ENCODE peak calls at places on chromosomes 13 and 19, in six cellular contexts. One of them, this sample, is unnamed.

GRCh38 chr13:93775507-93776108 is 549.0 kb downstream of the GPC6 start:
- DNase-seq in endothelial cell of umbilical vein: no peak
- DNase-seq in OCI-LY7: no peak
- DNase-seq in fibroblast of lung: peak
- DNase-seq in keratinocyte: no peak
- DNase-seq in hepatocyte: no peak
- DNase-seq in this sample: no peak

GRCh38 chr13:43128504-43128929 is 105.1 kb downstream of the DNAJC15 start:
- DNase-seq in endothelial cell of umbilical vein: no peak
- DNase-seq in OCI-LY7: peak
- DNase-seq in fibroblast of lung: no peak
- DNase-seq in keratinocyte: no peak
- DNase-seq in hepatocyte: no peak
- DNase-seq in this sample: no peak

GRCh38 chr19:38729653-38730469 is 14.4 kb downstream of the CAPN12 start:
- DNase-seq in endothelial cell of umbilical vein: peak
- DNase-seq in OCI-LY7: peak
- DNase-seq in fibroblast of lung: peak
- DNase-seq in keratinocyte: no peak
- DNase-seq in hepatocyte: peak
- DNase-seq in this sample: peak

GRCh38 chr19:48835734-48836088 is 580 bp downstream of the HSD17B14 start:
- DNase-seq in endothelial cell of umbilical vein: peak
- DNase-seq in OCI-LY7: peak
- DNase-seq in fibroblast of lung: peak
- DNase-seq in keratinocyte: no peak
- DNase-seq in hepatocyte: peak
- DNase-seq in this sample: peak

GRCh38 chr13:40060318-40061007 is 405.0 kb downstream of the COG6 start:
- DNase-seq in endothelial cell of umbilical vein: no peak
- DNase-seq in OCI-LY7: peak
- DNase-seq in fibroblast of lung: peak
- DNase-seq in keratinocyte: peak
- DNase-seq in hepatocyte: no peak
- DNase-seq in this sample: peak

GRCh38 chr13:46751811-46752635 is 44.9 kb downstream of the ESD start:
- DNase-seq in endothelial cell of umbilical vein: no peak
- DNase-seq in OCI-LY7: peak
- DNase-seq in fibroblast of lung: peak
- DNase-seq in keratinocyte: no peak
- DNase-seq in hepatocyte: no peak
- DNase-seq in this sample: no peak

GRCh38 chr13:101049166-101049850 is 367.0 kb downstream of the NALCN start:
- DNase-seq in endothelial cell of umbilical vein: no peak
- DNase-seq in OCI-LY7: no peak
- DNase-seq in fibroblast of lung: peak
- DNase-seq in keratinocyte: no peak
- DNase-seq in hepatocyte: no peak
- DNase-seq in this sample: peak

GRCh38 chr13:48531416-48532145 is 1.3 kb downstream of the RCBTB2 start:
- DNase-seq in endothelial cell of umbilical vein: no peak
- DNase-seq in OCI-LY7: peak
- DNase-seq in fibroblast of lung: no peak
- DNase-seq in keratinocyte: no peak
- DNase-seq in hepatocyte: no peak
- DNase-seq in this sample: peak

GRCh38 chr13:72101768-72102400 is 234.9 kb upstream of the DACH1 start:
- DNase-seq in endothelial cell of umbilical vein: no peak
- DNase-seq in OCI-LY7: no peak
- DNase-seq in fibroblast of lung: no peak
- DNase-seq in keratinocyte: no peak
- DNase-seq in hepatocyte: no peak
- DNase-seq in this sample: no peak

GRCh38 chr13:59012731-59013130 is 1151.0 kb downstream of the DIAPH3 start:
- DNase-seq in endothelial cell of umbilical vein: no peak
- DNase-seq in OCI-LY7: no peak
- DNase-seq in fibroblast of lung: no peak
- DNase-seq in keratinocyte: no peak
- DNase-seq in hepatocyte: no peak
- DNase-seq in this sample: no peak

GRCh38 chr13:110135977-110136597 is 170.9 kb downstream of the COL4A1 start:
- DNase-seq in endothelial cell of umbilical vein: no peak
- DNase-seq in OCI-LY7: no peak
- DNase-seq in fibroblast of lung: no peak
- DNase-seq in keratinocyte: no peak
- DNase-seq in hepatocyte: no peak
- DNase-seq in this sample: no peak

GRCh38 chr19:3296446-3296845 is 69.9 kb upstream of the NFIC start:
- DNase-seq in endothelial cell of umbilical vein: no peak
- DNase-seq in OCI-LY7: no peak
- DNase-seq in fibroblast of lung: no peak
- DNase-seq in keratinocyte: no peak
- DNase-seq in hepatocyte: no peak
- DNase-seq in this sample: no peak

GRCh38 chr19:14434543-14435319 is 1.6 kb downstream of the PKN1 start:
- DNase-seq in endothelial cell of umbilical vein: peak
- DNase-seq in OCI-LY7: no peak
- DNase-seq in fibroblast of lung: peak
- DNase-seq in keratinocyte: no peak
- DNase-seq in hepatocyte: peak
- DNase-seq in this sample: peak

GRCh38 chr19:19749332-19750130 is 16.6 kb upstream of the ZNF14 start:
- DNase-seq in endothelial cell of umbilical vein: no peak
- DNase-seq in OCI-LY7: no peak
- DNase-seq in fibroblast of lung: no peak
- DNase-seq in keratinocyte: no peak
- DNase-seq in hepatocyte: no peak
- DNase-seq in this sample: no peak

GRCh38 chr19:15469513-15470297 is 5.4 kb upstream of the RASAL3 start:
- DNase-seq in endothelial cell of umbilical vein: no peak
- DNase-seq in OCI-LY7: no peak
- DNase-seq in fibroblast of lung: no peak
- DNase-seq in keratinocyte: no peak
- DNase-seq in hepatocyte: no peak
- DNase-seq in this sample: no peak

GRCh38 chr19:2648528-2648937 is 54.0 kb downstream of the GNG7 start:
- DNase-seq in endothelial cell of umbilical vein: peak
- DNase-seq in OCI-LY7: peak
- DNase-seq in fibroblast of lung: peak
- DNase-seq in keratinocyte: no peak
- DNase-seq in hepatocyte: peak
- DNase-seq in this sample: peak

GRCh38 chr13:31675521-31675953 is 63.8 kb upstream of the RXFP2 start:
- DNase-seq in endothelial cell of umbilical vein: no peak
- DNase-seq in OCI-LY7: no peak
- DNase-seq in fibroblast of lung: peak
- DNase-seq in keratinocyte: no peak
- DNase-seq in hepatocyte: no peak
- DNase-seq in this sample: no peak

GRCh38 chr19:1122972-1123363 is 19.2 kb downstream of the GPX4 start:
- DNase-seq in endothelial cell of umbilical vein: peak
- DNase-seq in OCI-LY7: peak
- DNase-seq in fibroblast of lung: peak
- DNase-seq in keratinocyte: no peak
- DNase-seq in hepatocyte: peak
- DNase-seq in this sample: peak

GRCh38 chr13:20174656-20175405 is 14.0 kb upstream of the GJA3 start:
- DNase-seq in endothelial cell of umbilical vein: peak
- DNase-seq in OCI-LY7: no peak
- DNase-seq in fibroblast of lung: peak
- DNase-seq in keratinocyte: peak
- DNase-seq in hepatocyte: peak
- DNase-seq in this sample: peak

GRCh38 chr13:44746690-44747089 is 170.6 kb upstream of the TSC22D1 start:
- DNase-seq in endothelial cell of umbilical vein: no peak
- DNase-seq in OCI-LY7: no peak
- DNase-seq in fibroblast of lung: peak
- DNase-seq in keratinocyte: no peak
- DNase-seq in hepatocyte: no peak
- DNase-seq in this sample: peak

GRCh38 chr13:39484506-39485313 is 118.3 kb downstream of the LHFPL6 start:
- DNase-seq in endothelial cell of umbilical vein: peak
- DNase-seq in OCI-LY7: no peak
- DNase-seq in fibroblast of lung: peak
- DNase-seq in keratinocyte: no peak
- DNase-seq in hepatocyte: no peak
- DNase-seq in this sample: peak

GRCh38 chr19:29372461-29372860 is 153.3 kb upstream of the VSTM2B start:
- DNase-seq in endothelial cell of umbilical vein: no peak
- DNase-seq in OCI-LY7: no peak
- DNase-seq in fibroblast of lung: no peak
- DNase-seq in keratinocyte: no peak
- DNase-seq in hepatocyte: peak
- DNase-seq in this sample: no peak

GRCh38 chr19:41411682-41412265 is 14.2 kb downstream of the BCKDHA start:
- DNase-seq in endothelial cell of umbilical vein: no peak
- DNase-seq in OCI-LY7: no peak
- DNase-seq in fibroblast of lung: no peak
- DNase-seq in keratinocyte: no peak
- DNase-seq in hepatocyte: no peak
- DNase-seq in this sample: peak

GRCh38 chr13:101845501-101846012 is 393.1 kb downstream of the ITGBL1 start:
- DNase-seq in endothelial cell of umbilical vein: no peak
- DNase-seq in OCI-LY7: no peak
- DNase-seq in fibroblast of lung: peak
- DNase-seq in keratinocyte: no peak
- DNase-seq in hepatocyte: no peak
- DNase-seq in this sample: no peak

DNA sequence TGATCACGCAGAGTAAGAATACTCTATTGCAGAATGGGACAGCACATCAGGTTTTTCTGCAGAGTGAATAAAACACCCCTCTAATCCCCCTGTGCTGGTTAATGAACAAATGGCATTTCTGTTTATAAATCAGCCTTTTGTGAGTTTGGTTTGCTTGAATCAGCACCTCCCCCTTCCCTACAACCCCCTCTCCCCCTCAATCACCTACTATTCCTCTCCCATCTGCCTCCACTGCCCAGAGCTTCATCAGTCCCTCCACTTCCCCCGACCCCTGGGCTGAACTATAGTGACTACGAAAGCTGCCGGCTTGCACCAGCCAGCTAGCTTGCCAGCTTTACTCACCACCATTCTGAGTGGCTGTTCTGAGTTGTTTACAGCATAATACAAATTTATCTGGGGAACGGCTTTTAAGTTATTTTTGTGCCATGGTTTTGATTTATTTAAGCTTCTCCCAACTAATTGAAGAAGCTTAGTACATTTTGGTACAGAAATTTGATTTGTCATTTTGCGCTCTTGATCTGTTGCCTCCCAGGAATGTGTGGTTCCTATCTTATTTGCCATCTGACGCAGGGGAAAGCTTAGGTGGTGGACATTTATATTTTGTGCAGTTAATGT is 41.8 kb upstream of the WDFY2 start:
- DNase-seq in endothelial cell of umbilical vein: no peak
- DNase-seq in OCI-LY7: no peak
- DNase-seq in fibroblast of lung: no peak
- DNase-seq in keratinocyte: no peak
- DNase-seq in hepatocyte: no peak
- DNase-seq in this sample: no peak
- H2AFZ ChIP-seq in endothelial cell of umbilical vein: no peak
- H2AFZ ChIP-seq in OCI-LY7: no peak
- H2AFZ ChIP-seq in fibroblast of lung: peak
- H2AFZ ChIP-seq in keratinocyte: peak
- H2AFZ ChIP-seq in hepatocyte: no peak
- H2AFZ ChIP-seq in this sample: peak

DNA sequence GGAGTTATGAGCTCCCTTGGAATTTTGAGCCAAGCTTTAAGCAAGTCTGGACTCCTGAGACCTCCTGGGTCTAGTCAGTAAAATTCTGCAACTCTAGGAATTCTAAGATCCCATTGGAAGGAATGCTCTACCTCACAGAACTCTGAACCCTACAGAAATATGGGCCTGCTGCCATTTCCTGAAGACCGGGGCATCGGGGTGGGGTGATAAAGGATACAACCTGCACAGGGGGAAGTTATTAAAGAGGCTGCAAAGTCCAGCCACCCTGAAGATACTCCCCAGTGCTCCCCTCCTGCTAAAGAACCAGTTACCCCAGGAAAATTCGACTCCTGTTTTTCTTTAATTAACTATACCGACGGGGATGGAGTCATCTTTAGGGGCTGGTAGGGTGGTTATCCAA is 2.4 kb upstream of the PPP1R37 start:
- DNase-seq in endothelial cell of umbilical vein: no peak
- DNase-seq in OCI-LY7: no peak
- DNase-seq in fibroblast of lung: no peak
- DNase-seq in keratinocyte: no peak
- DNase-seq in hepatocyte: no peak
- DNase-seq in this sample: no peak
- H3K4me3 ChIP-seq in endothelial cell of umbilical vein: no peak
- H3K4me3 ChIP-seq in OCI-LY7: no peak
- H3K4me3 ChIP-seq in fibroblast of lung: peak
- H3K4me3 ChIP-seq in keratinocyte: no peak
- H3K4me3 ChIP-seq in hepatocyte: no peak
- H3K4me3 ChIP-seq in this sample: peak

GRCh38 chr13:111280226-111280625 is 40.2 kb upstream of the TEX29 start:
- DNase-seq in endothelial cell of umbilical vein: no peak
- DNase-seq in OCI-LY7: no peak
- DNase-seq in fibroblast of lung: no peak
- DNase-seq in keratinocyte: no peak
- DNase-seq in hepatocyte: no peak
- DNase-seq in this sample: no peak

GRCh38 chr13:111280666-111281577 is 39.5 kb upstream of the TEX29 start:
- DNase-seq in endothelial cell of umbilical vein: no peak
- DNase-seq in OCI-LY7: no peak
- DNase-seq in fibroblast of lung: peak
- DNase-seq in keratinocyte: no peak
- DNase-seq in hepatocyte: no peak
- DNase-seq in this sample: no peak

GRCh38 chr13:111278258-111278657 is 42.2 kb upstream of the TEX29 start:
- DNase-seq in endothelial cell of umbilical vein: no peak
- DNase-seq in OCI-LY7: no peak
- DNase-seq in fibroblast of lung: no peak
- DNase-seq in keratinocyte: no peak
- DNase-seq in hepatocyte: no peak
- DNase-seq in this sample: no peak

GRCh38 chr13:111278711-111279110 is 41.7 kb upstream of the TEX29 start:
- DNase-seq in endothelial cell of umbilical vein: no peak
- DNase-seq in OCI-LY7: no peak
- DNase-seq in fibroblast of lung: no peak
- DNase-seq in keratinocyte: no peak
- DNase-seq in hepatocyte: no peak
- DNase-seq in this sample: no peak

GRCh38 chr13:111279253-111279652 is 41.2 kb upstream of the TEX29 start:
- DNase-seq in endothelial cell of umbilical vein: no peak
- DNase-seq in OCI-LY7: no peak
- DNase-seq in fibroblast of lung: no peak
- DNase-seq in keratinocyte: no peak
- DNase-seq in hepatocyte: no peak
- DNase-seq in this sample: no peak
- H2AFZ ChIP-seq in endothelial cell of umbilical vein: no peak
- H2AFZ ChIP-seq in OCI-LY7: no peak
- H2AFZ ChIP-seq in fibroblast of lung: no peak
- H2AFZ ChIP-seq in keratinocyte: no peak
- H2AFZ ChIP-seq in hepatocyte: no peak
- H2AFZ ChIP-seq in this sample: no peak

DNA sequence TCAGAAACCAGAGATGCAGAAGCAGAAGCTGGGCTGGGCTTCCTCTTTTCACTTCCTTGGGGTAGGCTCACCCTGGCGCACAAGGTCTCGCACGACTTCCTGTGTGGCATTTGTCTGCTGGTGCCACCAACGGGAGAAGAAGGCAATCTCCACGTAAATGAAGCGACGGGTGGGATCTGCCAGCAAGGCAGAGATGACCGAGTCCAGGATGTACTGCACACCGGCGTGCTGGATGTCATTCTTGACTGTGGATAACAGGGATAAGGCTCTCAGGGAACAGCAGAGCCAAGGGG is 1.3 kb downstream of the MAN2B1 start:
- DNase-seq in endothelial cell of umbilical vein: no peak
- DNase-seq in OCI-LY7: peak
- DNase-seq in fibroblast of lung: no peak
- DNase-seq in keratinocyte: no peak
- DNase-seq in hepatocyte: no peak
- DNase-seq in this sample: no peak
- H3K4me3 ChIP-seq in endothelial cell of umbilical vein: no peak
- H3K4me3 ChIP-seq in OCI-LY7: peak
- H3K4me3 ChIP-seq in fibroblast of lung: no peak
- H3K4me3 ChIP-seq in keratinocyte: no peak
- H3K4me3 ChIP-seq in hepatocyte: no peak
- H3K4me3 ChIP-seq in this sample: no peak